ENCODE peak calls at places on chromosome 12, in eight cellular contexts. R is GM23248, B is keratinocyte, M is Karpas-422, G is endothelial cell of umbilical vein, L is fibroblast of lung, F is neural progenitor cell, V is adipocyte. P is an unnamed sample.

GRCh38 chr12:16344269-16344668 is 3.2 kb upstream of the MGST1 start:
- DNase-seq in F (no peak), L (peak; percentile 64), V (no peak), B (no peak), G (no peak), M (no peak), R (peak; percentile 13), P (no peak)

GRCh38 chr12:12726543-12727093 is 9.4 kb downstream of the CDKN1B start:
- DNase-seq in R (peak; percentile 92), V (peak; percentile 78), G (peak; percentile 82), F (no peak), L (peak; percentile 58), B (no peak), M (peak; percentile 71), P (no peak)

GRCh38 chr12:8108808-8109398 is 14.5 kb upstream of the CLEC4A start:
- DNase-seq in V (peak; percentile 92), R (peak; percentile 79), L (peak; percentile 86), G (peak; percentile 85), M (peak; percentile 88), F (peak; percentile 84), B (peak; percentile 11), P (peak; percentile 81)

GRCh38 chr12:74889563-74890236 is 319.9 kb downstream of the KCNC2 start:
- DNase-seq in R (peak; percentile 39), L (peak; percentile 50), G (peak; percentile 49), F (no peak), M (no peak), V (peak; percentile 16), B (peak; percentile 30), P (no peak)

GRCh38 chr12:67650127-67650495 is 1.6 kb downstream of the DYRK2 start:
- DNase-seq in M (no peak), F (peak; percentile 11), G (peak; percentile 21), B (no peak), R (no peak), L (peak; percentile 18), V (peak; percentile 49), P (no peak)

GRCh38 chr12:104352106-104352713 is 48.7 kb downstream of the EID3 start:
- DNase-seq in G (no peak), B (no peak), R (peak; percentile 75), L (no peak), M (no peak), F (no peak), V (peak; percentile 56), P (no peak)

GRCh38 chr12:68446896-68447806 is 115.0 kb upstream of the MDM1 start:
- DNase-seq in V (peak; percentile 65), G (no peak), F (peak; percentile 90), L (no peak), R (peak; percentile 35), M (no peak), B (no peak), P (peak; percentile 72)

GRCh38 chr12:107748472-107748871 is 12.5 kb downstream of the PRDM4 start:
- DNase-seq in M (no peak), L (peak; percentile 66), R (peak; percentile 89), V (peak; percentile 69), F (no peak), G (peak; percentile 84), B (no peak), P (no peak)

GRCh38 chr12:131208425-131208824 is 254.7 kb downstream of the ADGRD1 start:
- DNase-seq in L (no peak), B (no peak), V (no peak), M (no peak), G (no peak), R (no peak), F (no peak), P (no peak)

GRCh38 chr12:106035421-106035820 is 103.3 kb downstream of the NUAK1 start:
- DNase-seq in B (no peak), V (no peak), M (no peak), G (no peak), F (no peak), R (no peak), L (no peak), P (no peak)

GRCh38 chr12:111733340-111733739 is 33.4 kb upstream of the ALDH2 start:
- DNase-seq in B (no peak), M (no peak), L (no peak), R (no peak), G (no peak), V (no peak), F (no peak), P (no peak)

GRCh38 chr12:120590741-120591407 is 9.7 kb upstream of the POP5 start:
- DNase-seq in V (no peak), B (no peak), F (no peak), M (no peak), G (no peak), R (no peak), L (no peak), P (no peak)

GRCh38 chr12:50261654-50262053 is 21.7 kb downstream of the LIMA1 start:
- DNase-seq in B (no peak), G (no peak), M (no peak), L (no peak), F (no peak), R (peak; percentile 28), V (no peak), P (no peak)

GRCh38 chr12:45833401-45833800 is 103.9 kb downstream of the ARID2 start:
- DNase-seq in G (no peak), F (no peak), L (no peak), R (no peak), V (no peak), M (no peak), B (no peak), P (no peak)

GRCh38 chr12:3244219-3244750 is 167.1 kb downstream of the TSPAN9 start:
- DNase-seq in R (no peak), G (no peak), M (no peak), V (no peak), F (no peak), L (no peak), B (no peak), P (no peak)

GRCh38 chr12:181921-182320 is 32.0 kb downstream of the SLC6A12 start:
- DNase-seq in G (no peak), M (no peak), F (no peak), R (no peak), L (no peak), V (no peak), B (no peak), P (no peak)
- H3K9ac ChIP-seq in G (no peak overlapping the region), M (no peak overlapping the region), F (no peak overlapping the region), R (no peak overlapping the region), L (no peak overlapping the region), V (no peak overlapping the region), B (no peak overlapping the region), P (no peak overlapping the region)

GRCh38 chr12:1837541-1838206 is 17.3 kb downstream of the LRTM2 start:
- DNase-seq in M (no peak), F (no peak), L (peak; percentile 36), G (peak; percentile 20), R (no peak), B (no peak), V (peak; percentile 25), P (no peak)

GRCh38 chr12:1835178-1836131 is 15.1 kb downstream of the LRTM2 start:
- DNase-seq in F (no peak), V (no peak), G (no peak), R (no peak), M (no peak), B (no peak), L (no peak), P (no peak)

GRCh38 chr12:1836854-1837411 is 16.6 kb downstream of the LRTM2 start:
- DNase-seq in V (no peak), R (no peak), F (peak; percentile 61), G (no peak), L (no peak), M (no peak), B (no peak), P (no peak)

GRCh38 chr12:1834186-1834925 is 14.0 kb downstream of the LRTM2 start:
- DNase-seq in F (no peak), G (no peak), M (no peak), V (no peak), L (no peak), R (no peak), B (no peak), P (no peak)

GRCh38 chr12:1836241-1836803 is 16.0 kb downstream of the LRTM2 start:
- DNase-seq in L (no peak), G (no peak), F (no peak), R (no peak), V (no peak), M (no peak), B (no peak), P (no peak)
- H3K9ac ChIP-seq in L (no peak overlapping the region), G (no peak overlapping the region), F (no peak overlapping the region), R (no peak overlapping the region), V (no peak overlapping the region), M (no peak overlapping the region), B (no peak overlapping the region), P (no peak overlapping the region)

GRCh38 chr12:122097641-122098364 is 19.2 kb downstream of the MLXIP start:
- DNase-seq in R (no peak), F (no peak), V (no peak), B (no peak), G (peak; percentile 67), L (peak; percentile 67), M (no peak), P (peak; percentile 90)
- H3K9ac ChIP-seq in R (peak overlapping the region; percentile 22), F (no peak overlapping the region), V (peak overlapping the region; percentile 15), B (peak overlapping the region; percentile 79), G (no peak overlapping the region), L (no peak overlapping the region), M (no peak overlapping the region), P (peak overlapping the region; percentile 6)

GRCh38 chr12:91978143-91978542 is 167.5 kb downstream of the BTG1 start:
- DNase-seq in V (no peak), B (no peak), M (no peak), L (peak; percentile 59), G (no peak), R (no peak), F (no peak), P (no peak)
- H3K9ac ChIP-seq in V (no peak overlapping the region), B (no peak overlapping the region), M (no peak overlapping the region), L (no peak overlapping the region), G (no peak overlapping the region), R (no peak overlapping the region), F (no peak overlapping the region), P (no peak overlapping the region)